ENCODE peak calls at places on chromosomes 6 and 20, in four cellular contexts. One of them, this sample, is unnamed.

GRCh38 chr20:18613553-18613952 is 25.7 kb downstream of the DTD1 start:
- DNase-seq in A549: peak
- DNase-seq in transverse colon: no peak
- DNase-seq in ovary: no peak
- DNase-seq in this sample: no peak

GRCh38 chr6:130033999-130034814 is 15.8 kb downstream of the L3MBTL3 start:
- DNase-seq in A549: no peak
- DNase-seq in transverse colon: no peak
- DNase-seq in ovary: no peak
- DNase-seq in this sample: no peak

GRCh38 chr6:87277123-87277522 is 45.3 kb upstream of the SMIM8 start:
- DNase-seq in A549: peak
- DNase-seq in transverse colon: no peak
- DNase-seq in ovary: no peak
- DNase-seq in this sample: no peak

GRCh38 chr6:40996591-40997247 is 42.3 kb downstream of the UNC5CL start:
- DNase-seq in ovary: no peak
- DNase-seq in transverse colon: peak
- DNase-seq in A549: peak
- DNase-seq in this sample: no peak

GRCh38 chr20:41340327-41341055 is at the start of gene LPIN3:
- DNase-seq in A549: peak
- DNase-seq in transverse colon: peak
- DNase-seq in ovary: peak
- DNase-seq in this sample: peak

GRCh38 chr20:1062334-1063015 is 55.9 kb upstream of the PSMF1 start:
- DNase-seq in A549: no peak
- DNase-seq in transverse colon: peak
- DNase-seq in ovary: no peak
- DNase-seq in this sample: no peak

GRCh38 chr6:27726620-27727023 is 185.6 kb downstream of the OR2B2 start:
- DNase-seq in transverse colon: no peak
- DNase-seq in ovary: no peak
- DNase-seq in A549: peak
- DNase-seq in this sample: no peak

GRCh38 chr6:35062676-35063574 is 78.2 kb downstream of the TCP11 start:
- DNase-seq in ovary: no peak
- DNase-seq in A549: no peak
- DNase-seq in transverse colon: no peak
- DNase-seq in this sample: no peak

GRCh38 chr6:65708162-65708561 is 1.1 kb upstream of the EYS start:
- DNase-seq in A549: no peak
- DNase-seq in ovary: no peak
- DNase-seq in transverse colon: no peak
- DNase-seq in this sample: no peak

GRCh38 chr6:149925253-149925973 is 2.5 kb upstream of the RAET1G start:
- DNase-seq in ovary: peak
- DNase-seq in transverse colon: peak
- DNase-seq in A549: no peak
- DNase-seq in this sample: no peak

GRCh38 chr6:7107578-7108195 is at the start of gene RREB1:
- DNase-seq in transverse colon: peak
- DNase-seq in ovary: peak
- DNase-seq in A549: peak
- DNase-seq in this sample: no peak

GRCh38 chr20:25309395-25310267 is 61.7 kb downstream of the PYGB start:
- DNase-seq in A549: peak
- DNase-seq in ovary: no peak
- DNase-seq in transverse colon: peak
- DNase-seq in this sample: peak

GRCh38 chr6:138287144-138287955 is 69.1 kb upstream of the PBOV1 start:
- DNase-seq in A549: peak
- DNase-seq in ovary: no peak
- DNase-seq in transverse colon: peak
- DNase-seq in this sample: no peak

GRCh38 chr20:63177134-63177784 is 38.7 kb downstream of the YTHDF1 start:
- DNase-seq in transverse colon: no peak
- DNase-seq in A549: peak
- DNase-seq in ovary: no peak
- DNase-seq in this sample: no peak
- TF ChIP-seq CTCF in transverse colon: no peak
- TF ChIP-seq CTCF in A549: no peak
- TF ChIP-seq CTCF in ovary: no peak
- TF ChIP-seq CTCF in this sample: no peak

GRCh38 chr6:37018152-37019064 is 13.0 kb downstream of the FGD2 start:
- DNase-seq in A549: peak
- DNase-seq in ovary: peak
- DNase-seq in transverse colon: peak
- DNase-seq in this sample: peak
- H3K27ac ChIP-seq in A549: peak
- H3K27ac ChIP-seq in ovary: no peak
- H3K27ac ChIP-seq in transverse colon: peak
- H3K27ac ChIP-seq in this sample: no peak

GRCh38 chr6:133034509-133035206 is 206.5 kb upstream of the EYA4 start:
- DNase-seq in ovary: no peak
- DNase-seq in transverse colon: no peak
- DNase-seq in A549: peak
- DNase-seq in this sample: no peak
- TF ChIP-seq EP300 in ovary: no peak
- TF ChIP-seq EP300 in transverse colon: no peak
- TF ChIP-seq EP300 in A549: no peak
- TF ChIP-seq EP300 in this sample: no peak

DNA sequence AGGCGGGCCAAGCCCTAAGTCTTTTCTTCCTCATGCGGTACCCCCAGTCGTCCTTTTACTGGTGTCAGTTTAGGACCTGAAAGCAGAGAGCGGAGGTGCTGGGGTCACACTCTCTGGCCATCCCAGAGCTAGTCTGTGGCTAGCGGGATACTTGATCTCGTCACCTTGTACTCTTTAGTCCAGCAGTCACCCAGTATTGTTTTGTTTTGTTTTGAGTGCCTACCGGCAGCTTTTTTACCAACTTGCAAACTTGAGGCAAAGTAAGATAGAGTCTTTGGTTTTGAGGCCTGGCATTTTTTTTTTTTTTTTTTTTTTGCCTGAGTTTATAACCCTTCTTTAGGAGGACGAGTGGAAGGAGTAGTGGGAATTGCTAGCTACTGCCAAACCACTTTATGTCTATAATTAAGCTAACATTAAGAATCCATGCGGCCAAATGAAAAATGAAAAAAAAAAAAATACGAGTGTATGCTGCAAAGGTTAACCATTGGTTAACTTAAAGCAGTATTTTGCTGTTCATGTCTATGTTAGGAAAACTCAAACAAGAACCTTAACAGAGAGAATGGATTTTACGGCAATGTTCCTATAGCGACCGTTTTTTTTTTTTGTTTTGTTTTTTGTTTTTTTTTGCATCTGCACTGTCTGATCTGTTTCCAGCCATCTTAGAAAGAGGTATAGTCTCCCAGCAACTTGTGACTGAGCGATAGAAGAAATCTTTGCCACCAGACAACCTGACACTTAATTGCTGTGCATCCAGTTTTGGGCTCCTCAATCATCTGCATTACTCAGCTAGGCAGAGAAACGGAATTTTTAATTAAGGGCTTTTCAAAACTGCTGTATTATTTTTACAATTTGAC is 56.8 kb downstream of the FAM217A start:
- DNase-seq in ovary: no peak
- DNase-seq in A549: no peak
- DNase-seq in transverse colon: no peak
- DNase-seq in this sample: no peak
- TF ChIP-seq CTCF in ovary: no peak
- TF ChIP-seq CTCF in A549: no peak
- TF ChIP-seq CTCF in transverse colon: no peak
- TF ChIP-seq CTCF in this sample: no peak

This sample was measured in suprapubic skin.